ENCODE peak calls at places on chromosome 10, in seven cellular contexts. B, V, J, A, R, U and P are unnamed samples.

GRCh38 chr10:58399410-58399809 is 14.2 kb downstream of the TFAM start:
- DNase-seq in U (no peak), R (no peak), A (no peak), B (peak; percentile 31), J (no peak), V (no peak), P (peak; percentile 34)

GRCh38 chr10:28737096-28737495 is 59.8 kb downstream of the BAMBI start:
- DNase-seq in B (no peak), R (no peak), U (no peak), J (no peak), A (peak; percentile 22), V (no peak), P (no peak)

GRCh38 chr10:118951218-118951617 is 78.3 kb upstream of the NANOS1 start:
- DNase-seq in U (no peak), V (no peak), R (no peak), A (no peak), B (no peak), J (no peak), P (no peak)

GRCh38 chr10:98368644-98369043 is 46.3 kb downstream of the PYROXD2 start:
- DNase-seq in V (no peak), B (no peak), J (no peak), U (no peak), A (no peak), R (no peak), P (no peak)

GRCh38 chr10:123683865-123684264 is 17.7 kb downstream of the GPR26 start:
- DNase-seq in A (no peak), J (no peak), V (no peak), B (no peak), U (no peak), R (no peak), P (no peak)

GRCh38 chr10:74704629-74705360 is 121.6 kb upstream of the KAT6B start:
- DNase-seq in U (no peak), J (no peak), R (peak; percentile 26), A (no peak), B (peak; percentile 39), V (no peak), P (peak; percentile 95)

GRCh38 chr10:124285587-124286527 is 132.9 kb downstream of the OAT start:
- DNase-seq in R (no peak), V (no peak), U (no peak), B (no peak), A (no peak), J (no peak), P (no peak)

GRCh38 chr10:123636598-123637325 is 29.4 kb upstream of the GPR26 start:
- DNase-seq in B (no peak), R (no peak), V (no peak), U (no peak), J (no peak), A (no peak), P (no peak)

GRCh38 chr10:3172081-3172445 is 519 bp downstream of the PITRM1 start:
- DNase-seq in U (peak; percentile 63), R (peak; percentile 9), B (peak; percentile 65), V (peak; percentile 86), A (no peak), J (peak; percentile 15), P (peak; percentile 64)

GRCh38 chr10:95815133-95815532 is 59.2 kb downstream of the ENTPD1 start:
- DNase-seq in A (no peak), B (no peak), U (no peak), J (no peak), V (no peak), R (no peak), P (no peak)

GRCh38 chr10:128693493-128694132 is 567.4 kb upstream of the MKI67 start:
- DNase-seq in B (no peak), U (no peak), R (no peak), A (no peak), J (no peak), V (no peak), P (no peak)

GRCh38 chr10:79238606-79239005 is 108.7 kb upstream of the PPIF start:
- DNase-seq in J (no peak), A (no peak), B (peak; percentile 55), V (no peak), U (peak; percentile 52), R (no peak), P (no peak)

GRCh38 chr10:117140525-117140902 is 2.4 kb upstream of the VAX1 start:
- DNase-seq in U (no peak), A (peak; percentile 18), J (peak; percentile 62), V (no peak), R (no peak), B (no peak), P (no peak)
- TF ChIP-seq EZH2 in U (no peak), A (peak; percentile 98), J (peak; percentile 12), V (no peak), R (no peak), B (no peak), P (no peak)

GRCh38 chr10:87817873-87818504 is at the start of gene ATAD1:
- DNase-seq in U (peak; percentile 73), A (peak; percentile 89), J (peak; percentile 90), B (peak; percentile 69), V (peak; percentile 80), R (peak; percentile 86), P (peak; percentile 86)
- TF ChIP-seq CTCF in U (no peak), A (peak; percentile 40), J (peak; percentile 17), B (no peak), V (no peak), R (no peak), P (peak; percentile 21)

GRCh38 chr10:12350925-12351324 is 1.6 kb downstream of the CAMK1D start:
- DNase-seq in V (no peak), B (no peak), U (no peak), A (peak; percentile 15), R (no peak), J (no peak), P (no peak)
- TF ChIP-seq EZH2 in V (no peak), B (no peak), U (no peak), A (no peak), R (no peak), J (no peak), P (no peak)

DNA sequence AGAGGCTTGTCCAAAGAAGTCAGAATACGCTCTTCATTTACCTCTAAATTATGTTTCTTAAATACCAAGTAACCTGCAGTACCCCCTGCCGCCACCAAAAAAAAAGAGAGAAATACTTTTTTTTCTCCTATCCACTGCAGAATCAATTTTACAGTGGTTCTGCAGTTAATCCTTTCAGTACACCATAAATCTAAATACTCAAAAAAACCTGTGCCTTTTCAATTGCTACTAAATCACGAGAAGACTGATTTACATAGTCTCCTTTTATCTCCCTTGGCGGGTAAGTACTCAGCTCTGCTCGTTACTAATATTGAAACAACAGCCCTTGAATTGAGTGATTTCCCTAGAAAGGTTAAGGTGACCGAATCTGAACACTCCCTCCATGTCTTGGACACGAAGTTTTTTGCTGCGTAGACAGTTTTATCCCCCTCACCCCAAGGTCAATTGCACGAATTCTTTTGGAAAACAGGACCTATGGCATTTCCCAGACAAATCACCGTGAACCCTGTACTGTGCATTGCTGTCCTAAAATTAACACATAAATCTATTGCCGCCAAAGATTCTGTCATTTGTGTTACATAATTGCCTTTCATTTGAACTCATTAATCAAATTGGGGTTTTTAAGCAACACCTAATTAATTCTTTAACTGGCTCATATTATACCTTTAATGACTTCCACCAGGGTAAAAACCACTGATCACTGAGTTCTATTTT is 517 bp upstream of the VIM start:
- DNase-seq in B (no peak), A (no peak), R (no peak), V (peak; percentile 67), U (no peak), J (peak; percentile 46), P (no peak)
- TF ChIP-seq CTCF in B (peak; percentile 53), A (peak; percentile 58), R (no peak), V (peak; percentile 33), U (peak; percentile 37), J (no peak), P (peak; percentile 41)

DNA sequence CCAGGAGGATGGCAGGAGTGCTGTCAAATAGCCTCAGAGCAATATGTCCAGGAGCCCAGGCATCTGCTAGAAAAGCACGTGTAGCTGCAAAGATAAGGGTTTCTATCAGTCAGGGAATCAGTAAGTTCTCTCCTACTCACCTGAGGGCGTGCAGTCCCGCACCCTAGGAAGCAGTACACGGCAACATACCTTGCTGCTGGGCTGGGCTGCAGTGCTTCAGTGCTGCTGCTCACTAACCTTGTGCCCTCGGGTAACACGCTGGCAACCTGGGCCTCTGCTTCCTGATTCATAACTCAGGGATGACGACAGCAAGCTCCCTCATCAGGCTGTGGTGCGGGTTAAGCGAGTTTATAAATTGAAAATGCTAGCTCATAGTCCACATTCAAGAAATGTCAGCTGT is 29.5 kb upstream of the CCNY start:
- DNase-seq in V (no peak), J (no peak), A (no peak), R (peak; percentile 32), B (peak; percentile 41), U (peak; percentile 95), P (peak; percentile 99)
- TF ChIP-seq EZH2 in V (no peak), J (no peak), A (no peak), R (no peak), B (no peak), U (no peak), P (no peak)

GRCh38 chr10:25455980-25456567 is 281.3 kb downstream of the GPR158 start:
- DNase-seq in J (no peak), A (no peak), R (no peak), B (no peak), U (no peak), V (peak; percentile 83), P (no peak)
- TF ChIP-seq CTCF in J (no peak), A (peak; percentile 6), R (no peak), B (no peak), U (no peak), V (peak; percentile 8), P (peak; percentile 11)

DNA sequence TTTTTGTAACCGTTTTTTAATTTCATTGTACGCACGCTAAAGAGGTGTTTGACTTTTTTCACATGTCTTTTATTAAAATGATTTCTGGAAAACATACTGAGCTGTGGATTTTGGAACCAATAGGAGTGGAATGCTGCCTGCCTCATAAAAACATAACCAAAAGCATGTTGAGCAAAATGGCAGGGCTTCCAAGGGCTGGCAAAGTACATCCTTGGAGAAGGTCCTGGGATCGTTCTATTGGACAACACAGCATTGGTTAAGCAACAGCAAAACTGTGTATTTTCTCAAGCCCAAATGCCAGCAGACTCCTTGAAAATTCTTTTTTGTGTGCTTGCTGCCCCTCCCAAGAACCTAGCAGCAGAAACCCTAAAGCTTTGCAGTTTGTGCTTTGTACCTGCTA is 104.3 kb downstream of the CXCL12 start:
- DNase-seq in U (no peak), V (no peak), A (no peak), B (no peak), R (no peak), J (no peak), P (no peak)
- TF ChIP-seq EZH2 in U (no peak), V (no peak), A (no peak), B (no peak), R (no peak), J (no peak), P (no peak)